ENCODE peak calls at places on chromosomes 7 and 10, in seven cellular contexts. M is PC-3, R is Calu3, D is ELF-1, V is LoVo, S is Peyer's patch, A is GM06990. J is an unnamed sample.

GRCh38 chr7:4700577-4701235 is 18.6 kb downstream of the FOXK1 start:
- DNase-seq in M (no peak), R (no peak), D (peak), V (no peak), S (no peak), A (no peak), J (no peak)

GRCh38 chr7:143416565-143417149 is 8.0 kb upstream of the EPHA1 start:
- DNase-seq in M (peak), R (peak), D (no peak), V (peak), S (no peak), A (no peak), J (no peak)

GRCh38 chr10:71533936-71534335 is 137.2 kb downstream of the CDH23 start:
- DNase-seq in M (no peak), R (no peak), D (no peak), V (no peak), S (no peak), A (no peak), J (no peak)

GRCh38 chr7:774161-775109 is 47.4 kb upstream of the PRKAR1B start:
- DNase-seq in M (peak), R (peak), D (peak), V (no peak), S (peak), A (peak), J (peak)

GRCh38 chr10:71696635-71697326 is 22.8 kb downstream of the C10orf105 start:
- DNase-seq in M (peak), R (peak), D (peak), V (peak), S (peak), A (peak), J (peak)

GRCh38 chr10:22823109-22823508 is 104.7 kb upstream of the ARMC3 start:
- DNase-seq in M (peak), R (peak), D (no peak), V (peak), S (peak), A (peak), J (no peak)

GRCh38 chr7:1220958-1221745 is 11.5 kb upstream of the UNCX start:
- DNase-seq in M (no peak), R (no peak), D (no peak), V (no peak), S (no peak), A (no peak), J (no peak)

GRCh38 chr10:81280497-81281479 is 594.2 kb upstream of the NRG3 start:
- DNase-seq in M (no peak), R (no peak), D (no peak), V (no peak), S (no peak), A (no peak), J (no peak)

GRCh38 chr7:37281368-37282092 is 167.1 kb downstream of the ELMO1 start:
- DNase-seq in M (no peak), R (no peak), D (no peak), V (no peak), S (no peak), A (no peak), J (no peak)

GRCh38 chr10:26858707-26859034 is 2.1 kb downstream of the ABI1 start:
- DNase-seq in M (peak), R (no peak), D (no peak), V (no peak), S (no peak), A (no peak), J (no peak)

GRCh38 chr7:28041508-28042314 is 138.9 kb downstream of the JAZF1 start:
- DNase-seq in M (peak), R (no peak), D (no peak), V (peak), S (no peak), A (no peak), J (no peak)

GRCh38 chr10:77391605-77392235 is 245.9 kb downstream of the KCNMA1 start:
- DNase-seq in M (peak), R (peak), D (peak), V (peak), S (peak), A (no peak), J (no peak)

GRCh38 chr7:22128528-22128920 is 182.8 kb upstream of the CDCA7L start:
- DNase-seq in M (no peak), R (no peak), D (no peak), V (no peak), S (no peak), A (no peak), J (no peak)

GRCh38 chr10:34474060-34474376 is 341.1 kb downstream of the PARD3 start:
- DNase-seq in M (peak), R (no peak), D (no peak), V (no peak), S (no peak), A (no peak), J (no peak)

J was measured in stimulated activated CD8-positive, alpha-beta memory T cell treated with anti-CD3 and anti-CD28 coated beads, Interleukin-12 subunit alpha, Interleukin-12 subunit beta, amount 100 ng/mL, for 1 hour.